ENCODE peak calls at places on chromosomes 2 and 18, in seven cellular contexts. J is activated T-helper 1 cell treated with Interleukin-2 at 50 U/mL for 16 hours; Q is activated CD8-positive, alpha-beta memory T cell treated with anti-CD3 and anti-CD28 coated beads, Interleukin-2, amount 50 U/mL, for 4 hours; O is HS-27A; G is AG04450; N is cardiac fibroblast; V is ureter. K is an unnamed sample.

GRCh38 chr2:229713371-229714079 is 830 bp downstream of the DNER start:
- DNase-seq in N (no peak), J (no peak), O (no peak), Q (no peak), V (no peak), G (no peak), K (no peak)

GRCh38 chr2:202023198-202023903 is 10.3 kb upstream of the FZD7 start:
- DNase-seq in Q (no peak), J (no peak), O (no peak), G (no peak), V (peak), N (no peak), K (no peak)

GRCh38 chr18:54338230-54338629 is 19.4 kb downstream of the STARD6 start:
- DNase-seq in J (no peak), Q (no peak), O (no peak), N (no peak), G (no peak), V (no peak), K (no peak)

GRCh38 chr2:175373001-175373727 is 191.7 kb upstream of the ATP5MC3 start:
- DNase-seq in G (no peak), N (no peak), Q (no peak), J (no peak), V (no peak), O (no peak), K (no peak)

GRCh38 chr2:225600444-225600843 is 200.9 kb downstream of the NYAP2 start:
- DNase-seq in O (no peak), V (no peak), G (no peak), N (no peak), Q (no peak), J (no peak), K (no peak)

GRCh38 chr2:204293884-204294535 is 251.3 kb upstream of the PARD3B start:
- DNase-seq in N (no peak), Q (no peak), O (no peak), G (no peak), J (no peak), V (no peak), K (no peak)

GRCh38 chr2:126638781-126639180 is 17.2 kb upstream of the GYPC start:
- DNase-seq in G (no peak), J (no peak), V (no peak), Q (no peak), N (no peak), O (no peak), K (no peak)

GRCh38 chr2:158835431-158835830 is 40.3 kb downstream of the DAPL1 start:
- DNase-seq in J (no peak), V (no peak), Q (no peak), N (no peak), G (no peak), O (no peak), K (no peak)

GRCh38 chr2:69948032-69948962 is 13.1 kb downstream of the ASPRV1 start:
- DNase-seq in Q (no peak), G (no peak), V (no peak), O (no peak), N (no peak), J (no peak), K (no peak)

GRCh38 chr2:37300578-37300977 is 24.1 kb downstream of the PRKD3 start:
- DNase-seq in O (no peak), N (no peak), G (no peak), J (no peak), V (no peak), Q (no peak), K (no peak)

GRCh38 chr2:182980115-182980514 is 58.1 kb downstream of the NCKAP1 start:
- DNase-seq in N (peak), V (no peak), J (no peak), Q (no peak), G (no peak), O (no peak), K (no peak)

GRCh38 chr2:200438251-200438650 is 71.6 kb downstream of the KCTD18 start:
- DNase-seq in N (no peak), V (no peak), O (no peak), G (no peak), Q (no peak), J (no peak), K (no peak)

GRCh38 chr2:113370478-113371091 is 66.9 kb upstream of the ZNG1B start:
- DNase-seq in G (peak), V (peak), Q (peak), N (peak), O (peak), J (peak), K (peak)

GRCh38 chr2:52000156-52000855 is 968.4 kb upstream of the NRXN1 start:
- DNase-seq in G (no peak), Q (no peak), J (no peak), V (no peak), O (no peak), N (no peak), K (no peak)

GRCh38 chr18:47749195-47749973 is 181.1 kb downstream of the SMAD2 start:
- DNase-seq in J (peak), V (peak), G (no peak), Q (peak), N (peak), O (no peak), K (peak)